ENCODE peak calls at places on chromosomes 3 and 15, in nine cellular contexts. H, M, F, N, S, I, Y, C and V are unnamed samples.

GRCh38 chr3:124491098-124491497 is 239.2 kb upstream of the UMPS start:
- DNase-seq in H (no peak), M (no peak), F (no peak), N (no peak), S (no peak), I (peak; percentile 49), Y (no peak), C (no peak), V (no peak)

GRCh38 chr3:179146911-179147570 is 1.1 kb upstream of the PIK3CA start:
- DNase-seq in H (peak; percentile 51), M (no peak), F (peak; percentile 65), N (no peak), S (no peak), I (peak; percentile 7), Y (peak; percentile 33), C (no peak), V (no peak)

GRCh38 chr3:133989931-133990702 is 39.6 kb downstream of the SLCO2A1 start:
- DNase-seq in H (no peak), M (no peak), F (no peak), N (no peak), S (no peak), I (no peak), Y (no peak), C (no peak), V (no peak)

GRCh38 chr3:151903501-151903991 is 30.1 kb downstream of the SUCNR1 start:
- DNase-seq in H (no peak), M (peak; percentile 58), F (no peak), N (no peak), S (no peak), I (no peak), Y (no peak), C (no peak), V (no peak)

GRCh38 chr3:82390868-82391267 is 629.4 kb upstream of the GBE1 start:
- DNase-seq in H (no peak), M (no peak), F (no peak), N (no peak), S (no peak), I (no peak), Y (no peak), C (no peak), V (no peak)

GRCh38 chr3:47295322-47295721 is 12.6 kb downstream of the KLHL18 start:
- DNase-seq in H (no peak), M (no peak), F (no peak), N (no peak), S (no peak), I (no peak), Y (no peak), C (no peak), V (no peak)

GRCh38 chr3:58487140-58487886 is 4.6 kb upstream of the KCTD6 start:
- DNase-seq in H (peak; percentile 82), M (peak; percentile 64), F (peak; percentile 31), N (no peak), S (peak; percentile 65), I (no peak), Y (no peak), C (no peak), V (no peak)

GRCh38 chr3:133452603-133453313 is 52.9 kb downstream of the BFSP2 start:
- DNase-seq in H (no peak), M (no peak), F (peak; percentile 32), N (no peak), S (no peak), I (no peak), Y (no peak), C (no peak), V (no peak)

GRCh38 chr3:70614111-70614510 is 301.7 kb upstream of the MDFIC2 start:
- DNase-seq in H (no peak), M (no peak), F (peak; percentile 6), N (no peak), S (no peak), I (no peak), Y (no peak), C (no peak), V (no peak)

GRCh38 chr15:62257991-62258390 is 92.9 kb upstream of the C2CD4B start:
- DNase-seq in H (no peak), M (no peak), F (no peak), N (no peak), S (no peak), I (no peak), Y (no peak), C (no peak), V (no peak)

DNA sequence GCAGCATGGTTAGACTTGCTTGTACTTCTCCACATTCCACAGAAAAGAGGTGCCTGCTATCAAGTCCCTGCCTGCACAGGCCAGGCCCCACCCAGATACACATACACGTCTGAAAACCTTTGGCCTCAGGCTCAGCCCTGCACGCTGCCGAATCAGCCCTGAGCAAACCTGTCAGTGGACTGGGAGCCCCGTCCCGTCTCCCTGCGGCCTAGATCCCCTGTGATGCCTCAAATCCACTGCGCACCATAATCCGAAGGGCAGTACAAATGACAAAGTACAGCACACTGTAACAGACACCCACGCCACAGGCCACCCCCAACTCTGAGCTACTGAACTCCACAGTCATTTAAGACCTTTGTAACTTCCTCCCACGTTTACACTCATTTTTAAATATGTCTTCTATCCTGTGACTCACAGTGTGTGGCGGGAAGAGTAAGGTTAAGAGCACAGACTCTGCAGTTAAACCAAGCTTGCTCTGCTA is 67.1 kb downstream of the MB21D2 start:
- DNase-seq in H (peak; percentile 51), M (no peak), F (peak; percentile 52), N (peak; percentile 45), S (no peak), I (peak; percentile 70), Y (peak; percentile 25), C (no peak), V (no peak)
- TF ChIP-seq POLR2A in H (no peak), M (no peak), F (no peak), N (no peak), S (no peak), I (peak; percentile 31), Y (no peak), C (no peak), V (no peak)

DNA sequence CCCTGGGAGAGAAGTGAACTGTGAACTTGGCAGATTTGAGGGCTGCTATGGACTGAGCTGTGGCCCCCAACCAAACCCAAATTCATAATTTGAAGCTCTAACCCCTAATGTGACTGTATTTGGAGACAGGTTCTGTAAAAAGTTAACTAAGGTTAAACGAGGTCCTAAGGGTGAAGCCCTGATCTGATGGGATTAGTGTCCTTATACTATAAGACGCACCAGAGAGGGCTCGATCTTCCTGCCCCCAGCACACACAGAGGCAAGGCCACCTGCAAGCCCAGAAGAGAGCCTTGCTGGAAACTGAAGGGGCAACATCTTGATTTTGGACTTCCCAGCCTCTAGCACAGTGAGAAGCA is 34.0 kb downstream of the TKT start:
- DNase-seq in H (no peak), M (no peak), F (no peak), N (no peak), S (no peak), I (no peak), Y (no peak), C (no peak), V (peak; percentile 33)
- TF ChIP-seq POLR2A in H (no peak), M (no peak), F (no peak), N (no peak), S (no peak), I (no peak), Y (no peak), C (no peak), V (no peak)

GRCh38 chr3:23805228-23805880 is 401 bp upstream of the UBE2E1 start:
- DNase-seq in H (no peak), M (no peak), F (no peak), N (no peak), S (no peak), I (no peak), Y (no peak), C (no peak), V (no peak)

GRCh38 chr3:23807161-23808015 is 1.6 kb downstream of the UBE2E1 start:
- DNase-seq in H (no peak), M (no peak), F (no peak), N (no peak), S (no peak), I (no peak), Y (no peak), C (no peak), V (no peak)

GRCh38 chr3:23806322-23807160 is 786 bp downstream of the UBE2E1 start:
- DNase-seq in H (peak; percentile 33), M (no peak), F (no peak), N (no peak), S (peak; percentile 63), I (peak; percentile 24), Y (no peak), C (peak; percentile 64), V (peak; percentile 87)

GRCh38 chr3:23804441-23805227 is 1.1 kb upstream of the UBE2E1 start:
- DNase-seq in H (no peak), M (no peak), F (no peak), N (no peak), S (no peak), I (peak; percentile 55), Y (no peak), C (no peak), V (no peak)

DNA sequence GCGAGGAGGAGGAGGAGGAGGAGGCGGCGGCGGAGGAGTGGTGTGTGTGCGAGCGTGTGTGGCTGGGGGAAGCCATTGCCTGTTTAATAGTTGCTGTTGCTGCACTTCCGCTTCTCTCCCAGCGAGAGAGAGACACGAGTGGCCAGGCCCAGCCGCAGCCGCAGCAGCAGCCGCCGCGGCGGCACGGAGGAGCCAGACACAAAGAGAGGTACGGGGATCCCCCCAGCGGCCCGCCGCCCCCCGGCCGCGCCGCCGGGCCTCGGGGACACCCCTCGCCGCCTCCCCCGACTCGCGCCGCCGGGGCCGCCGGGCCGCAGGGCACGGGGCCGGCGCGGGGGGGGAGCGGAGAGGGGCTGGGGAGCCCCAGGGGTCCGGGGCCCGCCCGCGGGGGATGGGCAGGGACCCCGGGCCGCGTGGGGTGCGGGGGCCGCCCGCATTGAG is at the start of gene UBE2E1:
- DNase-seq in H (peak; percentile 84), M (peak; percentile 81), F (peak; percentile 72), N (peak; percentile 73), S (peak; percentile 83), I (peak; percentile 76), Y (peak; percentile 68), C (peak; percentile 81), V (peak; percentile 96)
- TF ChIP-seq POLR2A in H (peak; percentile 86), M (no peak), F (peak; percentile 72), N (no peak), S (peak; percentile 44), I (peak; percentile 46), Y (no peak), C (no peak), V (no peak)

GRCh38 chr3:4834403-4834866 is 144.8 kb upstream of the BHLHE40 start:
- DNase-seq in H (no peak), M (no peak), F (no peak), N (peak; percentile 45), S (no peak), I (peak; percentile 72), Y (no peak), C (no peak), V (peak; percentile 85)
- TF ChIP-seq POLR2A in H (no peak), M (no peak), F (no peak), N (no peak), S (no peak), I (peak; percentile 11), Y (no peak), C (no peak), V (no peak)

DNA sequence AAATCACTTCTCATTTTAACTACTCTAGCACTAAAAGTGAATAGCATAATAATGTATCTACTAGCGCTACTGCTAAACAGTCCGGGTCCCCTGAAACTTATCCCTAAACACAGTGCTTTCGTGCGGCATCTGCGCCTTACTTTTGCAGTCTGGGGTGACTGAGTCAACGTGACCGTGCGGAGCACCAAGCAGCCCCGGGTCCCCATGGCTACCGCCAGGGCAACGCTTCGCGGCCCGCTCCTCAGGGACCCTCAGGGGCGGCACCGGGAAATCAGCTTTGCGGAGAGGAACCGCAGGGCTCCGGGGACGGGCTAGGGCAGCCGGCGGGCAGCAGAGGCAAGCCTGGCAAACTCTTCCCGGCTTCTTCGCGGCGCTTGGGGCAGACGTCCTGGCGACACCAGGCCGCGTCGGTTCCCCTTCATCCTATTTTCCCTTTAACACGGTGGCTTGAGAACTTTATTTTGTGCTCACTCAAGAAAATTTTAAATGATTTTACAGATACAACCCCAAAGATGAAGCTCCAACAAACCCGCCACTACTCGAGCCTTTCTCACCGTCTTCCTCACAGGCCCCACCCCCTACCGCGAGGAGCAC is 753 bp upstream of the DIPK2A start:
- DNase-seq in H (peak; percentile 16), M (peak; percentile 76), F (no peak), N (peak; percentile 36), S (peak; percentile 72), I (peak; percentile 46), Y (peak; percentile 35), C (peak; percentile 72), V (peak; percentile 94)
- TF ChIP-seq POLR2A in H (peak; percentile 34), M (no peak), F (no peak), N (no peak), S (no peak), I (no peak), Y (no peak), C (no peak), V (no peak)